ENCODE peak calls at places on chromosomes 13 and 19, in eight cellular contexts. One of them, this sample, is unnamed.

GRCh38 chr13:26323764-26324163 is 69.8 kb downstream of the CDK8 start:
- DNase-seq in naive thymus-derived CD4-positive, alpha-beta T cell: no peak
- DNase-seq in CD8-positive, alpha-beta T cell: no peak
- DNase-seq in H9: no peak
- DNase-seq in cardiac muscle cell: no peak
- DNase-seq in fibroblast of lung: no peak
- DNase-seq in CD4-positive, CD25-positive, alpha-beta regulatory T cell: no peak
- DNase-seq in A549: no peak
- DNase-seq in this sample: no peak

GRCh38 chr13:93709511-93710244 is 483.1 kb downstream of the GPC6 start:
- DNase-seq in naive thymus-derived CD4-positive, alpha-beta T cell: no peak
- DNase-seq in A549: no peak
- DNase-seq in cardiac muscle cell: no peak
- DNase-seq in H9: no peak
- DNase-seq in CD4-positive, CD25-positive, alpha-beta regulatory T cell: no peak
- DNase-seq in fibroblast of lung: peak; percentile 43
- DNase-seq in CD8-positive, alpha-beta T cell: no peak
- DNase-seq in this sample: no peak

GRCh38 chr13:109160357-109160756 is 530.9 kb downstream of the MYO16 start:
- DNase-seq in naive thymus-derived CD4-positive, alpha-beta T cell: no peak
- DNase-seq in CD8-positive, alpha-beta T cell: no peak
- DNase-seq in H9: no peak
- DNase-seq in fibroblast of lung: no peak
- DNase-seq in CD4-positive, CD25-positive, alpha-beta regulatory T cell: no peak
- DNase-seq in cardiac muscle cell: no peak
- DNase-seq in A549: no peak
- DNase-seq in this sample: no peak

GRCh38 chr19:8363803-8364771 is at the start of gene ANGPTL4:
- DNase-seq in CD4-positive, CD25-positive, alpha-beta regulatory T cell: no peak
- DNase-seq in naive thymus-derived CD4-positive, alpha-beta T cell: peak; percentile 79
- DNase-seq in H9: peak; percentile 81
- DNase-seq in CD8-positive, alpha-beta T cell: peak; percentile 24
- DNase-seq in A549: peak; percentile 69
- DNase-seq in fibroblast of lung: peak; percentile 50
- DNase-seq in cardiac muscle cell: peak; percentile 92
- DNase-seq in this sample: no peak

GRCh38 chr19:39765091-39766076 is 13.3 kb upstream of the LEUTX start:
- DNase-seq in cardiac muscle cell: peak; percentile 69
- DNase-seq in A549: peak; percentile 41
- DNase-seq in CD8-positive, alpha-beta T cell: peak; percentile 42
- DNase-seq in fibroblast of lung: peak; percentile 20
- DNase-seq in H9: peak; percentile 48
- DNase-seq in naive thymus-derived CD4-positive, alpha-beta T cell: no peak
- DNase-seq in CD4-positive, CD25-positive, alpha-beta regulatory T cell: peak; percentile 16
- DNase-seq in this sample: peak; percentile 23

GRCh38 chr19:19858751-19859150 is 6.9 kb upstream of the ZNF253 start:
- DNase-seq in A549: no peak
- DNase-seq in cardiac muscle cell: no peak
- DNase-seq in H9: no peak
- DNase-seq in CD8-positive, alpha-beta T cell: no peak
- DNase-seq in fibroblast of lung: no peak
- DNase-seq in CD4-positive, CD25-positive, alpha-beta regulatory T cell: no peak
- DNase-seq in naive thymus-derived CD4-positive, alpha-beta T cell: no peak
- DNase-seq in this sample: no peak

GRCh38 chr19:48152552-48152951 is 17.6 kb downstream of the LIG1 start:
- DNase-seq in naive thymus-derived CD4-positive, alpha-beta T cell: peak; percentile 59
- DNase-seq in CD8-positive, alpha-beta T cell: peak; percentile 74
- DNase-seq in A549: peak; percentile 81
- DNase-seq in fibroblast of lung: peak; percentile 30
- DNase-seq in CD4-positive, CD25-positive, alpha-beta regulatory T cell: peak; percentile 46
- DNase-seq in cardiac muscle cell: peak; percentile 68
- DNase-seq in H9: peak; percentile 50
- DNase-seq in this sample: peak; percentile 72

GRCh38 chr13:25286308-25286968 is 850 bp downstream of the MTMR6 start:
- DNase-seq in A549: no peak
- DNase-seq in cardiac muscle cell: peak; percentile 52
- DNase-seq in fibroblast of lung: peak; percentile 56
- DNase-seq in CD8-positive, alpha-beta T cell: peak; percentile 40
- DNase-seq in CD4-positive, CD25-positive, alpha-beta regulatory T cell: peak; percentile 30
- DNase-seq in naive thymus-derived CD4-positive, alpha-beta T cell: peak; percentile 26
- DNase-seq in H9: no peak
- DNase-seq in this sample: peak; percentile 60

GRCh38 chr13:24107955-24108614 is 52.4 kb upstream of the SPATA13 start:
- DNase-seq in CD8-positive, alpha-beta T cell: no peak
- DNase-seq in fibroblast of lung: peak; percentile 71
- DNase-seq in A549: no peak
- DNase-seq in H9: no peak
- DNase-seq in cardiac muscle cell: peak; percentile 47
- DNase-seq in CD4-positive, CD25-positive, alpha-beta regulatory T cell: no peak
- DNase-seq in naive thymus-derived CD4-positive, alpha-beta T cell: no peak
- DNase-seq in this sample: no peak

GRCh38 chr19:53659292-53659691 is 27.5 kb downstream of the DPRX start:
- DNase-seq in H9: peak; percentile 78
- DNase-seq in A549: no peak
- DNase-seq in CD8-positive, alpha-beta T cell: no peak
- DNase-seq in CD4-positive, CD25-positive, alpha-beta regulatory T cell: no peak
- DNase-seq in fibroblast of lung: no peak
- DNase-seq in naive thymus-derived CD4-positive, alpha-beta T cell: no peak
- DNase-seq in cardiac muscle cell: peak; percentile 1
- DNase-seq in this sample: no peak

GRCh38 chr13:94667190-94667589 is 45.2 kb downstream of the SOX21 start:
- DNase-seq in fibroblast of lung: no peak
- DNase-seq in CD8-positive, alpha-beta T cell: no peak
- DNase-seq in A549: no peak
- DNase-seq in naive thymus-derived CD4-positive, alpha-beta T cell: peak; percentile 30
- DNase-seq in H9: no peak
- DNase-seq in CD4-positive, CD25-positive, alpha-beta regulatory T cell: no peak
- DNase-seq in cardiac muscle cell: no peak
- DNase-seq in this sample: no peak

GRCh38 chr19:37519890-37520289 is 13.2 kb downstream of the ZNF793 start:
- DNase-seq in CD4-positive, CD25-positive, alpha-beta regulatory T cell: no peak
- DNase-seq in cardiac muscle cell: peak; percentile 7
- DNase-seq in naive thymus-derived CD4-positive, alpha-beta T cell: no peak
- DNase-seq in A549: no peak
- DNase-seq in CD8-positive, alpha-beta T cell: no peak
- DNase-seq in fibroblast of lung: peak; percentile 68
- DNase-seq in H9: no peak
- DNase-seq in this sample: no peak

GRCh38 chr13:108987488-108987887 is 358.1 kb downstream of the MYO16 start:
- DNase-seq in cardiac muscle cell: peak; percentile 21
- DNase-seq in fibroblast of lung: peak; percentile 46
- DNase-seq in naive thymus-derived CD4-positive, alpha-beta T cell: no peak
- DNase-seq in CD4-positive, CD25-positive, alpha-beta regulatory T cell: no peak
- DNase-seq in H9: no peak
- DNase-seq in A549: no peak
- DNase-seq in CD8-positive, alpha-beta T cell: no peak
- DNase-seq in this sample: no peak

GRCh38 chr19:41792513-41793413 is 3.6 kb upstream of the CEACAM3 start:
- DNase-seq in fibroblast of lung: peak; percentile 70
- DNase-seq in CD8-positive, alpha-beta T cell: peak; percentile 40
- DNase-seq in cardiac muscle cell: peak; percentile 61
- DNase-seq in CD4-positive, CD25-positive, alpha-beta regulatory T cell: peak; percentile 20
- DNase-seq in naive thymus-derived CD4-positive, alpha-beta T cell: peak; percentile 63
- DNase-seq in A549: peak; percentile 91
- DNase-seq in H9: peak; percentile 73
- DNase-seq in this sample: peak; percentile 17

GRCh38 chr19:49591731-49592485 is 926 bp downstream of the PRR12 start:
- DNase-seq in fibroblast of lung: peak; percentile 49
- DNase-seq in CD4-positive, CD25-positive, alpha-beta regulatory T cell: peak; percentile 59
- DNase-seq in CD8-positive, alpha-beta T cell: peak; percentile 53
- DNase-seq in cardiac muscle cell: peak; percentile 49
- DNase-seq in H9: peak; percentile 78
- DNase-seq in naive thymus-derived CD4-positive, alpha-beta T cell: peak; percentile 64
- DNase-seq in A549: peak; percentile 84
- DNase-seq in this sample: peak; percentile 69

DNA sequence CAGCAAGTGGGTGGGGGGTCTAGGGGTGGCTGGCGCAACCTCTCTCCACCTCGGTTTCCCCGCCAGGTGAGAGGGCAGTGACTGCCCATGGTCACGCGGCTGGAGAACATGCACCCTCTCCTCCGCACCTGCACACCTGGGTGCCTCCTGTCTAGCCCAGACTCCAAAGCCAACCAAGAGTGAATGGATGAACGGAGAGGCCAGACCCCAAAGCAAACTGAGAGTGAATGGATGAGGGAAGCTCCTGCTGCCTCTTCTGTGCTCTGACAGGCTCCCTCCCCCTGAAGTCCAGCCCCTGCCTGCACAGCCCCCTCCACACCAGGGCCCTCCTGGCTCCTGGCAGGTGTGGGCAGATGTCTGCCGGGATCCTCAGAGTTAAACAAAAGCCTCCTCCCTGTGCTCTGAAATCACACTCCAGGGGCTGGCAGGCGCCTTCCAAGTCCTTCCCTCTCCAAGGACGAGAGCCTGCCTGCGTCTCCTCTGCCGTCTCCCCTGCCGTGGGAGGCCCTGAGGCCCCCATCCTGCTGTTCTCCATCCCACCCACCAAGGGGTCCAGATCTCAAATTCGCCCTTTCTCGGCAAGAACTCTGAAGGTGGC is 2.2 kb downstream of the SBNO2 start:
- DNase-seq in naive thymus-derived CD4-positive, alpha-beta T cell: no peak
- DNase-seq in cardiac muscle cell: no peak
- DNase-seq in CD4-positive, CD25-positive, alpha-beta regulatory T cell: no peak
- DNase-seq in fibroblast of lung: no peak
- DNase-seq in A549: no peak
- DNase-seq in CD8-positive, alpha-beta T cell: no peak
- DNase-seq in H9: no peak
- DNase-seq in this sample: no peak
- H3K27ac ChIP-seq in naive thymus-derived CD4-positive, alpha-beta T cell: peak overlapping the region; percentile 87
- H3K27ac ChIP-seq in cardiac muscle cell: peak overlapping the region; percentile 67
- H3K27ac ChIP-seq in CD4-positive, CD25-positive, alpha-beta regulatory T cell: no peak overlapping the region
- H3K27ac ChIP-seq in fibroblast of lung: peak overlapping the region; percentile 91
- H3K27ac ChIP-seq in A549: peak overlapping the region; percentile 100
- H3K27ac ChIP-seq in CD8-positive, alpha-beta T cell: no peak overlapping the region
- H3K27ac ChIP-seq in H9: no peak overlapping the region
- H3K27ac ChIP-seq in this sample: no peak overlapping the region

GRCh38 chr13:41823486-41823885 is 137.4 kb downstream of the VWA8 start:
- DNase-seq in H9: no peak
- DNase-seq in A549: no peak
- DNase-seq in cardiac muscle cell: no peak
- DNase-seq in naive thymus-derived CD4-positive, alpha-beta T cell: no peak
- DNase-seq in fibroblast of lung: peak; percentile 19
- DNase-seq in CD8-positive, alpha-beta T cell: no peak
- DNase-seq in CD4-positive, CD25-positive, alpha-beta regulatory T cell: no peak
- DNase-seq in this sample: no peak
- H3K4me1 ChIP-seq in H9: peaks cover 3% of the 10 kb centered on the region
- H3K4me1 ChIP-seq in A549: peaks cover 29% of the 10 kb centered on the region
- H3K4me1 ChIP-seq in cardiac muscle cell: peaks cover 4% of the 10 kb centered on the region
- H3K4me1 ChIP-seq in naive thymus-derived CD4-positive, alpha-beta T cell: no peaks in the 10 kb centered on the region
- H3K4me1 ChIP-seq in fibroblast of lung: peaks cover 8% of the 10 kb centered on the region
- H3K4me1 ChIP-seq in CD8-positive, alpha-beta T cell: no peaks in the 10 kb centered on the region
- H3K4me1 ChIP-seq in CD4-positive, CD25-positive, alpha-beta regulatory T cell: no peaks in the 10 kb centered on the region
- H3K4me1 ChIP-seq in this sample: no peaks in the 10 kb centered on the region

GRCh38 chr19:58118979-58119733 is 21.1 kb upstream of the ZSCAN18 start:
- DNase-seq in CD8-positive, alpha-beta T cell: no peak
- DNase-seq in A549: no peak
- DNase-seq in H9: no peak
- DNase-seq in naive thymus-derived CD4-positive, alpha-beta T cell: no peak
- DNase-seq in cardiac muscle cell: no peak
- DNase-seq in CD4-positive, CD25-positive, alpha-beta regulatory T cell: no peak
- DNase-seq in fibroblast of lung: no peak
- DNase-seq in this sample: no peak

GRCh38 chr19:58117841-58118575 is 20.0 kb upstream of the ZSCAN18 start:
- DNase-seq in naive thymus-derived CD4-positive, alpha-beta T cell: no peak
- DNase-seq in A549: no peak
- DNase-seq in fibroblast of lung: no peak
- DNase-seq in cardiac muscle cell: no peak
- DNase-seq in H9: no peak
- DNase-seq in CD4-positive, CD25-positive, alpha-beta regulatory T cell: no peak
- DNase-seq in CD8-positive, alpha-beta T cell: no peak
- DNase-seq in this sample: no peak

GRCh38 chr19:58128041-58128685 is 22.4 kb downstream of the ZNF329 start:
- DNase-seq in CD4-positive, CD25-positive, alpha-beta regulatory T cell: no peak
- DNase-seq in A549: no peak
- DNase-seq in naive thymus-derived CD4-positive, alpha-beta T cell: no peak
- DNase-seq in fibroblast of lung: no peak
- DNase-seq in CD8-positive, alpha-beta T cell: no peak
- DNase-seq in H9: no peak
- DNase-seq in cardiac muscle cell: no peak
- DNase-seq in this sample: no peak

GRCh38 chr19:58129284-58129683 is 21.3 kb downstream of the ZNF329 start:
- DNase-seq in naive thymus-derived CD4-positive, alpha-beta T cell: no peak
- DNase-seq in fibroblast of lung: no peak
- DNase-seq in cardiac muscle cell: no peak
- DNase-seq in H9: no peak
- DNase-seq in CD4-positive, CD25-positive, alpha-beta regulatory T cell: no peak
- DNase-seq in A549: no peak
- DNase-seq in CD8-positive, alpha-beta T cell: no peak
- DNase-seq in this sample: no peak

GRCh38 chr19:58123354-58123753 is 25.3 kb upstream of the ZSCAN18 start:
- DNase-seq in naive thymus-derived CD4-positive, alpha-beta T cell: no peak
- DNase-seq in fibroblast of lung: no peak
- DNase-seq in CD8-positive, alpha-beta T cell: no peak
- DNase-seq in CD4-positive, CD25-positive, alpha-beta regulatory T cell: no peak
- DNase-seq in H9: no peak
- DNase-seq in A549: no peak
- DNase-seq in cardiac muscle cell: no peak
- DNase-seq in this sample: no peak
- H3K9me3 ChIP-seq in naive thymus-derived CD4-positive, alpha-beta T cell: peaks cover 19% of the 10 kb centered on the region
- H3K9me3 ChIP-seq in fibroblast of lung: peaks cover 14% of the 10 kb centered on the region
- H3K9me3 ChIP-seq in CD8-positive, alpha-beta T cell: peaks cover 73% of the 10 kb centered on the region
- H3K9me3 ChIP-seq in CD4-positive, CD25-positive, alpha-beta regulatory T cell: peaks cover 99% of the 10 kb centered on the region
- H3K9me3 ChIP-seq in H9: peaks cover 96% of the 10 kb centered on the region
- H3K9me3 ChIP-seq in A549: peaks cover 89% of the 10 kb centered on the region
- H3K9me3 ChIP-seq in cardiac muscle cell: peaks cover 15% of the 10 kb centered on the region
- H3K9me3 ChIP-seq in this sample: peaks cover 72% of the 10 kb centered on the region

GRCh38 chr19:35133826-35134225 is 1.0 kb downstream of the LGI4 start:
- DNase-seq in fibroblast of lung: no peak
- DNase-seq in cardiac muscle cell: no peak
- DNase-seq in H9: no peak
- DNase-seq in naive thymus-derived CD4-positive, alpha-beta T cell: no peak
- DNase-seq in CD4-positive, CD25-positive, alpha-beta regulatory T cell: no peak
- DNase-seq in A549: no peak
- DNase-seq in CD8-positive, alpha-beta T cell: no peak
- DNase-seq in this sample: no peak

GRCh38 chr19:35136231-35136630 is 1.4 kb upstream of the LGI4 start:
- DNase-seq in CD4-positive, CD25-positive, alpha-beta regulatory T cell: no peak
- DNase-seq in cardiac muscle cell: no peak
- DNase-seq in naive thymus-derived CD4-positive, alpha-beta T cell: no peak
- DNase-seq in H9: no peak
- DNase-seq in fibroblast of lung: no peak
- DNase-seq in CD8-positive, alpha-beta T cell: no peak
- DNase-seq in A549: no peak
- DNase-seq in this sample: no peak

GRCh38 chr19:35132254-35132653 is 2.6 kb downstream of the LGI4 start:
- DNase-seq in CD8-positive, alpha-beta T cell: no peak
- DNase-seq in A549: no peak
- DNase-seq in naive thymus-derived CD4-positive, alpha-beta T cell: no peak
- DNase-seq in H9: no peak
- DNase-seq in fibroblast of lung: no peak
- DNase-seq in cardiac muscle cell: no peak
- DNase-seq in CD4-positive, CD25-positive, alpha-beta regulatory T cell: no peak
- DNase-seq in this sample: no peak

GRCh38 chr19:35135389-35135909 is 590 bp upstream of the LGI4 start:
- DNase-seq in naive thymus-derived CD4-positive, alpha-beta T cell: peak; percentile 74
- DNase-seq in cardiac muscle cell: peak; percentile 76
- DNase-seq in H9: peak; percentile 84
- DNase-seq in A549: peak; percentile 99
- DNase-seq in fibroblast of lung: peak; percentile 45
- DNase-seq in CD4-positive, CD25-positive, alpha-beta regulatory T cell: peak; percentile 42
- DNase-seq in CD8-positive, alpha-beta T cell: peak; percentile 64
- DNase-seq in this sample: peak; percentile 44

GRCh38 chr19:35134601-35135091 is at the start of gene LGI4:
- DNase-seq in cardiac muscle cell: no peak
- DNase-seq in A549: no peak
- DNase-seq in CD8-positive, alpha-beta T cell: no peak
- DNase-seq in CD4-positive, CD25-positive, alpha-beta regulatory T cell: no peak
- DNase-seq in fibroblast of lung: no peak
- DNase-seq in H9: no peak
- DNase-seq in naive thymus-derived CD4-positive, alpha-beta T cell: no peak
- DNase-seq in this sample: no peak
- H3K27ac ChIP-seq in cardiac muscle cell: peak within 1 kb of the TSS; percentile 85
- H3K27ac ChIP-seq in A549: no peak within 1 kb of the TSS
- H3K27ac ChIP-seq in CD8-positive, alpha-beta T cell: no peak within 1 kb of the TSS
- H3K27ac ChIP-seq in CD4-positive, CD25-positive, alpha-beta regulatory T cell: no peak within 1 kb of the TSS
- H3K27ac ChIP-seq in fibroblast of lung: no peak within 1 kb of the TSS
- H3K27ac ChIP-seq in H9: no peak within 1 kb of the TSS
- H3K27ac ChIP-seq in naive thymus-derived CD4-positive, alpha-beta T cell: no peak within 1 kb of the TSS
- H3K27ac ChIP-seq in this sample: no peak within 1 kb of the TSS